ENCODE peak calls at places on chromosomes 5 and 9, in seven cellular contexts. O is NCI-H510A treated with DMSO at 0.1 percent for 48 hours; X is AG10803; P is AG04449; B is keratinocyte; S is DMS53; E is stimulated activated CD4-positive, alpha-beta T cell treated with anti-CD3 and anti-CD28 coated beads, Interleukin-2, amount 100 ng/mL, for 48 hours. U is an unnamed sample.

GRCh38 chr5:153551537-153552079 is 61.1 kb downstream of the GRIA1 start:
- DNase-seq in B (peak), S (peak), P (peak), X (peak), O (no peak), E (no peak), U (no peak)

GRCh38 chr5:172285226-172286143 is 1.9 kb upstream of the UBTD2 start:
- DNase-seq in E (no peak), X (no peak), O (no peak), B (no peak), P (no peak), S (no peak), U (no peak)

GRCh38 chr5:150622157-150622556 is 18.3 kb upstream of the SYNPO start:
- DNase-seq in X (no peak), O (no peak), E (no peak), P (no peak), B (no peak), S (no peak), U (no peak)

GRCh38 chr9:86907346-86907745 is 40.0 kb downstream of the GAS1 start:
- DNase-seq in O (no peak), E (no peak), X (no peak), B (no peak), S (no peak), P (no peak), U (no peak)

GRCh38 chr5:169814045-169814444 is 166.2 kb downstream of the INSYN2B start:
- DNase-seq in P (no peak), O (no peak), X (no peak), E (no peak), S (no peak), B (no peak), U (no peak)

GRCh38 chr5:56622146-56622545 is 193.2 kb upstream of the MAP3K1 start:
- DNase-seq in S (no peak), X (no peak), E (no peak), O (no peak), B (no peak), P (no peak), U (no peak)

GRCh38 chr5:129379406-129379805 is 80.7 kb upstream of the ADAMTS19 start:
- DNase-seq in E (no peak), B (no peak), P (no peak), S (no peak), O (no peak), X (no peak), U (no peak)

GRCh38 chr5:53161876-53162275 is 52.3 kb upstream of the MOCS2 start:
- DNase-seq in E (no peak), O (no peak), P (peak), S (peak), B (no peak), X (peak), U (no peak)

GRCh38 chr5:58763390-58763789 is 180.5 kb downstream of the RAB3C start:
- DNase-seq in S (peak), X (no peak), P (no peak), O (no peak), E (no peak), B (no peak), U (no peak)

GRCh38 chr5:132001647-132002561 is 9.6 kb downstream of the ACSL6 start:
- DNase-seq in S (peak), X (peak), P (no peak), E (no peak), O (no peak), B (no peak), U (no peak)

GRCh38 chr9:86287013-86287412 is 4.7 kb upstream of the ISCA1 start:
- DNase-seq in E (no peak), O (peak), P (no peak), B (no peak), X (peak), S (peak), U (peak)

GRCh38 chr5:144202725-144203124 is 32.1 kb downstream of the KCTD16 start:
- DNase-seq in B (no peak), O (no peak), S (no peak), P (no peak), X (no peak), E (no peak), U (no peak)

GRCh38 chr5:138444774-138445546 is 6.1 kb downstream of the REEP2 start:
- DNase-seq in E (no peak), X (no peak), O (no peak), P (no peak), S (no peak), B (no peak), U (no peak)

GRCh38 chr9:121699271-121700164 is 48.1 kb downstream of the DAB2IP start:
- DNase-seq in P (no peak), O (peak), S (peak), B (no peak), E (peak), X (peak), U (peak)

GRCh38 chr5:94347130-94347529 is 271.3 kb downstream of the KIAA0825 start:
- DNase-seq in S (no peak), E (no peak), B (no peak), P (no peak), X (no peak), O (no peak), U (no peak)

GRCh38 chr5:43643750-43644149 is 40.8 kb downstream of the NNT start:
- DNase-seq in P (no peak), O (no peak), B (no peak), E (no peak), S (no peak), X (no peak), U (no peak)

GRCh38 chr5:78829811-78830499 is 155.2 kb downstream of the ARSB start:
- DNase-seq in B (no peak), X (peak), O (no peak), P (no peak), S (no peak), E (no peak), U (no peak)

GRCh38 chr9:127361561-127361960 is 35.4 kb upstream of the SLC2A8 start:
- DNase-seq in X (no peak), B (peak), E (no peak), O (no peak), P (no peak), S (no peak), U (no peak)